ENCODE peak calls at places on chromosomes 12 and 14, in six cellular contexts. Y is AG09319; L is activated naive CD8-positive, alpha-beta T cell treated with anti-CD3 and anti-CD28 coated beads, Interleukin-2, amount 50 U/mL, for 16 hours; T is amniotic stem cell; H is nephron progenitor cell; X is stimulated activated CD4-positive, alpha-beta T cell treated with anti-CD3 and anti-CD28 coated beads, TNF-alpha, amount 100 ng/mL, for 4 hours. C is an unnamed sample.
A peak's percentile ranks its signal among the peaks of the same experiment; 100 is the strongest.

GRCh38 chr14:99268776-99269510 is 3.1 kb downstream of the BCL11B start:
- DNase-seq in Y (no peak), L (no peak), T (no peak), H (no peak), X (no peak), C (peak; percentile 32)

GRCh38 chr14:102708494-102708893 is 68.8 kb upstream of the TRAF3 start:
- DNase-seq in Y (no peak), L (no peak), T (no peak), H (no peak), X (no peak), C (no peak)

GRCh38 chr14:68658029-68658509 is 134.8 kb downstream of the ZFP36L1 start:
- DNase-seq in Y (no peak), L (no peak), T (no peak), H (no peak), X (no peak), C (no peak)

GRCh38 chr14:55747186-55747585 is 167.2 kb downstream of the KTN1 start:
- DNase-seq in Y (no peak), L (no peak), T (no peak), H (no peak), X (no peak), C (no peak)

GRCh38 chr12:10392394-10392930 is 2.6 kb upstream of the KLRK1 start:
- DNase-seq in Y (peak; percentile 72), L (no peak), T (no peak), H (no peak), X (no peak), C (no peak)

GRCh38 chr12:22743700-22744099 is 118.7 kb downstream of the ETNK1 start:
- DNase-seq in Y (no peak), L (no peak), T (no peak), H (no peak), X (no peak), C (no peak)

GRCh38 chr12:117660896-117661295 is 299.5 kb upstream of the NOS1 start:
- DNase-seq in Y (no peak), L (no peak), T (no peak), H (no peak), X (no peak), C (no peak)

GRCh38 chr14:34997762-34998161 is 15.0 kb downstream of the SRP54 start:
- DNase-seq in Y (no peak), L (no peak), T (no peak), H (no peak), X (no peak), C (peak; percentile 55)

GRCh38 chr14:75277000-75277795 is 1.4 kb upstream of the FOS start:
- DNase-seq in Y (peak; percentile 80), L (no peak), T (peak; percentile 76), H (peak; percentile 83), X (no peak), C (peak; percentile 92)

GRCh38 chr14:76768201-76768656 is 7.0 kb downstream of the VASH1 start:
- DNase-seq in Y (no peak), L (no peak), T (no peak), H (no peak), X (no peak), C (peak; percentile 20)

GRCh38 chr12:11875414-11875935 is 195.3 kb upstream of the BCL2L14 start:
- DNase-seq in Y (no peak), L (no peak), T (no peak), H (no peak), X (no peak), C (no peak)

GRCh38 chr12:96104566-96104965 is 69.2 kb upstream of the LTA4H start:
- DNase-seq in Y (no peak), L (no peak), T (no peak), H (no peak), X (no peak), C (no peak)

GRCh38 chr12:47205532-47206449 is 126.0 kb upstream of the AMIGO2 start:
- DNase-seq in Y (no peak), L (no peak), T (no peak), H (no peak), X (no peak), C (no peak)

GRCh38 chr14:102215071-102215470 is 75.4 kb downstream of the WDR20 start:
- DNase-seq in Y (peak; percentile 18), L (no peak), T (no peak), H (no peak), X (no peak), C (no peak)

GRCh38 chr12:110937104-110937641 is 16.8 kb upstream of the MYL2 start:
- DNase-seq in Y (no peak), L (peak; percentile 17), T (no peak), H (peak; percentile 81), X (peak; percentile 30), C (peak; percentile 81)

GRCh38 chr14:85934123-85934885 is 404.4 kb downstream of the FLRT2 start:
- DNase-seq in Y (no peak), L (peak; percentile 6), T (no peak), H (no peak), X (peak; percentile 11), C (no peak)

GRCh38 chr12:91811481-91812287 is 334.0 kb downstream of the BTG1 start:
- DNase-seq in Y (peak; percentile 16), L (peak; percentile 57), T (peak; percentile 15), H (peak; percentile 75), X (peak; percentile 55), C (peak; percentile 66)

GRCh38 chr14:104687601-104688504 is 1.6 kb upstream of the INF2 start:
- DNase-seq in Y (no peak), L (no peak), T (no peak), H (peak; percentile 50), X (no peak), C (peak; percentile 52)

GRCh38 chr14:80074905-80075304 is 136.4 kb downstream of the DIO2 start:
- DNase-seq in Y (no peak), L (no peak), T (no peak), H (no peak), X (no peak), C (no peak)

GRCh38 chr14:21735200-21735599 is 61.6 kb upstream of the OR4E1 start:
- DNase-seq in Y (no peak), L (no peak), T (no peak), H (no peak), X (no peak), C (no peak)

GRCh38 chr12:3820122-3820521 is 53.1 kb downstream of the PARP11 start:
- DNase-seq in Y (no peak), L (no peak), T (no peak), H (no peak), X (no peak), C (no peak)

GRCh38 chr14:71475916-71476315 is 456.3 kb upstream of the RGS6 start:
- DNase-seq in Y (no peak), L (no peak), T (no peak), H (no peak), X (no peak), C (no peak)

GRCh38 chr12:40691913-40692616 is at the start of gene CNTN1:
- DNase-seq in Y (peak; percentile 16), L (no peak), T (no peak), H (peak; percentile 83), X (no peak), C (peak; percentile 95)

GRCh38 chr12:66403746-66404145 is 101.5 kb downstream of the HELB start:
- DNase-seq in Y (no peak), L (no peak), T (no peak), H (no peak), X (no peak), C (no peak)

GRCh38 chr14:81831128-81831815 is 297.6 kb upstream of the SEL1L start:
- DNase-seq in Y (no peak), L (no peak), T (no peak), H (no peak), X (no peak), C (peak; percentile 15)

GRCh38 chr12:111451649-111452129 is 46.0 kb downstream of the SH2B3 start:
- DNase-seq in Y (no peak), L (no peak), T (no peak), H (no peak), X (no peak), C (peak; percentile 39)

GRCh38 chr12:46430340-46430948 is 57.9 kb upstream of the SLC38A2 start:
- DNase-seq in Y (peak; percentile 47), L (no peak), T (peak; percentile 24), H (no peak), X (no peak), C (no peak)

GRCh38 chr14:69982220-69982795 is 103.1 kb downstream of the SMOC1 start:
- DNase-seq in Y (no peak), L (no peak), T (no peak), H (no peak), X (no peak), C (no peak)

GRCh38 chr12:127822743-127823433 is 444.1 kb upstream of the TMEM132C start:
- DNase-seq in Y (no peak), L (no peak), T (no peak), H (no peak), X (no peak), C (no peak)

GRCh38 chr14:82488473-82488872 is 954.8 kb upstream of the SEL1L start:
- DNase-seq in Y (no peak), L (no peak), T (no peak), H (no peak), X (no peak), C (no peak)

GRCh38 chr12:122835693-122836026 is 403 bp downstream of the HIP1R start:
- DNase-seq in Y (no peak), L (no peak), T (no peak), H (peak; percentile 68), X (no peak), C (no peak)

GRCh38 chr14:32329146-32329545 is at the start of gene AKAP6:
- DNase-seq in Y (no peak), L (no peak), T (no peak), H (peak; percentile 6), X (no peak), C (peak; percentile 84)